ENCODE peak calls at places on chromosomes 11 and 22, in eight cellular contexts. One of them, this sample, is unnamed.

GRCh38 chr22:22237521-22237920 is 7.1 kb upstream of the VPREB1 start:
- DNase-seq in prostate gland: no peak
- DNase-seq in left ventricle myocardium inferior: no peak
- DNase-seq in CD8-positive, alpha-beta memory T cell: no peak
- DNase-seq in psoas muscle: no peak
- DNase-seq in effector memory CD4-positive, alpha-beta T cell: no peak
- DNase-seq in Caco-2: no peak
- DNase-seq in Peyer's patch: no peak
- DNase-seq in this sample: no peak

GRCh38 chr11:114318361-114318760 is 22.2 kb downstream of the NNMT start:
- DNase-seq in prostate gland: no peak
- DNase-seq in left ventricle myocardium inferior: no peak
- DNase-seq in CD8-positive, alpha-beta memory T cell: no peak
- DNase-seq in psoas muscle: no peak
- DNase-seq in effector memory CD4-positive, alpha-beta T cell: no peak
- DNase-seq in Caco-2: no peak
- DNase-seq in Peyer's patch: no peak
- DNase-seq in this sample: no peak

GRCh38 chr22:32558681-32559355 is 84.2 kb downstream of the FBXO7 start:
- DNase-seq in prostate gland: peak; percentile 56
- DNase-seq in left ventricle myocardium inferior: peak; percentile 59
- DNase-seq in CD8-positive, alpha-beta memory T cell: no peak
- DNase-seq in psoas muscle: peak; percentile 91
- DNase-seq in effector memory CD4-positive, alpha-beta T cell: no peak
- DNase-seq in Caco-2: no peak
- DNase-seq in Peyer's patch: peak; percentile 91
- DNase-seq in this sample: peak; percentile 88

GRCh38 chr11:105719073-105719846 is 109.4 kb downstream of the GRIA4 start:
- DNase-seq in prostate gland: no peak
- DNase-seq in left ventricle myocardium inferior: no peak
- DNase-seq in CD8-positive, alpha-beta memory T cell: no peak
- DNase-seq in psoas muscle: no peak
- DNase-seq in effector memory CD4-positive, alpha-beta T cell: no peak
- DNase-seq in Caco-2: no peak
- DNase-seq in Peyer's patch: no peak
- DNase-seq in this sample: peak; percentile 37

GRCh38 chr11:119525855-119526196 is 102.9 kb upstream of the THY1 start:
- DNase-seq in prostate gland: no peak
- DNase-seq in left ventricle myocardium inferior: no peak
- DNase-seq in CD8-positive, alpha-beta memory T cell: no peak
- DNase-seq in psoas muscle: no peak
- DNase-seq in effector memory CD4-positive, alpha-beta T cell: no peak
- DNase-seq in Caco-2: peak; percentile 25
- DNase-seq in Peyer's patch: no peak
- DNase-seq in this sample: no peak

GRCh38 chr11:78424334-78425270 is 7.0 kb upstream of the GAB2 start:
- DNase-seq in prostate gland: no peak
- DNase-seq in left ventricle myocardium inferior: no peak
- DNase-seq in CD8-positive, alpha-beta memory T cell: no peak
- DNase-seq in psoas muscle: no peak
- DNase-seq in effector memory CD4-positive, alpha-beta T cell: no peak
- DNase-seq in Caco-2: no peak
- DNase-seq in Peyer's patch: no peak
- DNase-seq in this sample: no peak

GRCh38 chr11:32991427-32991826 is 24.3 kb upstream of the DEPDC7 start:
- DNase-seq in prostate gland: no peak
- DNase-seq in left ventricle myocardium inferior: no peak
- DNase-seq in CD8-positive, alpha-beta memory T cell: no peak
- DNase-seq in psoas muscle: no peak
- DNase-seq in effector memory CD4-positive, alpha-beta T cell: no peak
- DNase-seq in Caco-2: no peak
- DNase-seq in Peyer's patch: no peak
- DNase-seq in this sample: no peak

GRCh38 chr11:10307411-10308207 is 2.7 kb downstream of the ADM start:
- DNase-seq in prostate gland: peak; percentile 75
- DNase-seq in left ventricle myocardium inferior: peak; percentile 84
- DNase-seq in CD8-positive, alpha-beta memory T cell: peak; percentile 73
- DNase-seq in psoas muscle: peak; percentile 94
- DNase-seq in effector memory CD4-positive, alpha-beta T cell: peak; percentile 74
- DNase-seq in Caco-2: peak; percentile 83
- DNase-seq in Peyer's patch: peak; percentile 93
- DNase-seq in this sample: peak; percentile 93

GRCh38 chr22:47071078-47071811 is 308.8 kb downstream of the TBC1D22A start:
- DNase-seq in prostate gland: no peak
- DNase-seq in left ventricle myocardium inferior: no peak
- DNase-seq in CD8-positive, alpha-beta memory T cell: no peak
- DNase-seq in psoas muscle: no peak
- DNase-seq in effector memory CD4-positive, alpha-beta T cell: no peak
- DNase-seq in Caco-2: no peak
- DNase-seq in Peyer's patch: peak; percentile 27
- DNase-seq in this sample: no peak

GRCh38 chr22:47076758-47077157 is 314.3 kb downstream of the TBC1D22A start:
- DNase-seq in prostate gland: no peak
- DNase-seq in left ventricle myocardium inferior: no peak
- DNase-seq in CD8-positive, alpha-beta memory T cell: no peak
- DNase-seq in psoas muscle: no peak
- DNase-seq in effector memory CD4-positive, alpha-beta T cell: no peak
- DNase-seq in Caco-2: no peak
- DNase-seq in Peyer's patch: no peak
- DNase-seq in this sample: no peak

GRCh38 chr11:77752518-77752917 is 68.0 kb downstream of the RSF1 start:
- DNase-seq in prostate gland: no peak
- DNase-seq in left ventricle myocardium inferior: peak; percentile 43
- DNase-seq in CD8-positive, alpha-beta memory T cell: no peak
- DNase-seq in psoas muscle: no peak
- DNase-seq in effector memory CD4-positive, alpha-beta T cell: no peak
- DNase-seq in Caco-2: peak; percentile 56
- DNase-seq in Peyer's patch: no peak
- DNase-seq in this sample: no peak

GRCh38 chr11:103805688-103806009 is 230.8 kb upstream of the DDI1 start:
- DNase-seq in prostate gland: no peak
- DNase-seq in left ventricle myocardium inferior: no peak
- DNase-seq in CD8-positive, alpha-beta memory T cell: no peak
- DNase-seq in psoas muscle: no peak
- DNase-seq in effector memory CD4-positive, alpha-beta T cell: no peak
- DNase-seq in Caco-2: no peak
- DNase-seq in Peyer's patch: no peak
- DNase-seq in this sample: no peak

GRCh38 chr22:29270475-29271271 is 2.6 kb downstream of the EWSR1 start:
- DNase-seq in prostate gland: no peak
- DNase-seq in left ventricle myocardium inferior: no peak
- DNase-seq in CD8-positive, alpha-beta memory T cell: no peak
- DNase-seq in psoas muscle: no peak
- DNase-seq in effector memory CD4-positive, alpha-beta T cell: no peak
- DNase-seq in Caco-2: no peak
- DNase-seq in Peyer's patch: no peak
- DNase-seq in this sample: peak; percentile 36

GRCh38 chr22:29272624-29273023 is 4.6 kb downstream of the EWSR1 start:
- DNase-seq in prostate gland: no peak
- DNase-seq in left ventricle myocardium inferior: no peak
- DNase-seq in CD8-positive, alpha-beta memory T cell: no peak
- DNase-seq in psoas muscle: no peak
- DNase-seq in effector memory CD4-positive, alpha-beta T cell: no peak
- DNase-seq in Caco-2: no peak
- DNase-seq in Peyer's patch: no peak
- DNase-seq in this sample: no peak

GRCh38 chr22:29277927-29278326 is 9.9 kb downstream of the EWSR1 start:
- DNase-seq in prostate gland: no peak
- DNase-seq in left ventricle myocardium inferior: no peak
- DNase-seq in CD8-positive, alpha-beta memory T cell: no peak
- DNase-seq in psoas muscle: no peak
- DNase-seq in effector memory CD4-positive, alpha-beta T cell: no peak
- DNase-seq in Caco-2: no peak
- DNase-seq in Peyer's patch: no peak
- DNase-seq in this sample: no peak

GRCh38 chr22:29275167-29275566 is 7.1 kb downstream of the EWSR1 start:
- DNase-seq in prostate gland: no peak
- DNase-seq in left ventricle myocardium inferior: no peak
- DNase-seq in CD8-positive, alpha-beta memory T cell: no peak
- DNase-seq in psoas muscle: no peak
- DNase-seq in effector memory CD4-positive, alpha-beta T cell: no peak
- DNase-seq in Caco-2: no peak
- DNase-seq in Peyer's patch: no peak
- DNase-seq in this sample: no peak

DNA sequence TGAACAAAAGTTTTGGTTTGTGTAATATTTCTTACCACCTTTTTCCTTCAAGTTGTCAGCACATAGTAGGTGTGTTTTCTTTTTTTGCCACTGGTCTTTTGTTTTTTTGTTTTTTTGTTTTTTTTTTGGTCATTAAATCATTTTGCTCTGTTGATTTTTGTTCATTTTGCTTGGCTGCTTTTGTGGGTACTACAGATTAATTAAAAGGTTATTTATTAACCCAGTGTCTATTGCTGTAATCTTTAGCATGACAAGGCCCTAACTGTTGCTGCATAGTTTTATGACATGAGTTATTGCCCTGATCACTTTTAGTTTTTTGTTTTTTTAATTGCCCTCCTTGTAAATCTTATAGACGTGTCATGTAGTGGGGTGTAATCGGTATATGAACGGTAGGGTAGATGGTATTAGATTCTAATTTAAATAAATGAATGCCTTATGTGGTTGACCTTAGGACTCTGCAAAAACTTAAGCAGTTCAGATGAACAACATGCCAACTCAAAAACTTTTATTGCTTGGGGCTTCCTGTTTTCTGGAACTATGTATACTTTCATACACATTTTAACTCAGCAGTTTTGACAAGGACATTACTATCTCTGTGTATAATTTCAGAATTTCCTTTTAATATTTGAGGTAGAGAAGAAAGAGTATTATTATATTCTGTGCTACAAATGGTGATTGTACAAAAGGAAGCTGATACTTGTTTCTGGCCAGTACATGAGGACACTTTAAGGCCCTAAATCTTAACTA is 7.9 kb downstream of the EWSR1 start:
- DNase-seq in prostate gland: no peak
- DNase-seq in left ventricle myocardium inferior: no peak
- DNase-seq in CD8-positive, alpha-beta memory T cell: no peak
- DNase-seq in psoas muscle: no peak
- DNase-seq in effector memory CD4-positive, alpha-beta T cell: no peak
- DNase-seq in Caco-2: no peak
- DNase-seq in Peyer's patch: no peak
- DNase-seq in this sample: no peak
- H3K36me3 ChIP-seq in prostate gland: peaks cover 17% of the 10 kb centered on the region
- H3K36me3 ChIP-seq in left ventricle myocardium inferior: peaks cover 88% of the 10 kb centered on the region
- H3K36me3 ChIP-seq in CD8-positive, alpha-beta memory T cell: peaks cover 69% of the 10 kb centered on the region
- H3K36me3 ChIP-seq in psoas muscle: peaks cover 18% of the 10 kb centered on the region
- H3K36me3 ChIP-seq in effector memory CD4-positive, alpha-beta T cell: peaks cover 77% of the 10 kb centered on the region
- H3K36me3 ChIP-seq in Caco-2: peaks cover 10% of the 10 kb centered on the region
- H3K36me3 ChIP-seq in Peyer's patch: peaks cover 84% of the 10 kb centered on the region
- H3K36me3 ChIP-seq in this sample: peaks cover 97% of the 10 kb centered on the region

DNA sequence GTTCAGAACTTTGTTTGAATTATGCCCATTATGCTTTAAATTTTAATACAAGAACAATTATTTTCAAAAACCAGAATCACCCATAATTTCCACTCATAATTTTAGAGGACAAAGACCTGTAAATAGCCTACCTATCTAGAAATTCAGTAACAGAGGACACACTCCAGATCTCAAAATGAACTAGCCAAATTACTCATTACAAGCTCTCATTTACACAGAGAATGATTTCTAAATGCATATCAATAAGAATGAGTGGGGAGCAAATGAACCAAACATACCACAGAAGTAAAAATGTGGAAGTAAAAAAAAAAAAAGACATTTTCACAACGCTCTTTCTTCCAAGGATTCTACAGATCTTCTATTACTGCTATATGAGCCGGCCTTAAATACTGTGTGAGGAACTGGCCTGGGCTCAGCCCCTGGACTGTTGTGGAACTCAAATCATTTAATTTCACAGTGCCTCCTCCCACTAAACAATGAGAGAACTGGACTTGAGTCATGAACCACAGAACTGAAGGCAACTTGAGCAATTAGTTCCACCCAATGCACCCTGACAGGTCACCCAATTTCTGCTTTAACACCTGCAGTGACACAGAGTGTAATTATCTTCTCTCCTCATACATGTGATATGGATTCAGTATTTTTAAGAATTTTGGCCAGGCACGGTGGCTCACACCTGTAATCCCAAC is 8.0 kb downstream of the MRTFA start:
- DNase-seq in prostate gland: no peak
- DNase-seq in left ventricle myocardium inferior: no peak
- DNase-seq in CD8-positive, alpha-beta memory T cell: no peak
- DNase-seq in psoas muscle: no peak
- DNase-seq in effector memory CD4-positive, alpha-beta T cell: no peak
- DNase-seq in Caco-2: no peak
- DNase-seq in Peyer's patch: no peak
- DNase-seq in this sample: no peak
- H3K4me1 ChIP-seq in prostate gland: no peaks in the 10 kb centered on the region
- H3K4me1 ChIP-seq in left ventricle myocardium inferior: peaks cover 89% of the 10 kb centered on the region
- H3K4me1 ChIP-seq in CD8-positive, alpha-beta memory T cell: peaks cover 10% of the 10 kb centered on the region
- H3K4me1 ChIP-seq in psoas muscle: peaks cover 46% of the 10 kb centered on the region
- H3K4me1 ChIP-seq in effector memory CD4-positive, alpha-beta T cell: no peaks in the 10 kb centered on the region
- H3K4me1 ChIP-seq in Caco-2: no peaks in the 10 kb centered on the region
- H3K4me1 ChIP-seq in Peyer's patch: peaks cover 8% of the 10 kb centered on the region
- H3K4me1 ChIP-seq in this sample: peaks cover 17% of the 10 kb centered on the region

GRCh38 chr11:87840786-87841185 is 334.5 kb downstream of the RAB38 start:
- DNase-seq in prostate gland: no peak
- DNase-seq in left ventricle myocardium inferior: no peak
- DNase-seq in CD8-positive, alpha-beta memory T cell: no peak
- DNase-seq in psoas muscle: no peak
- DNase-seq in effector memory CD4-positive, alpha-beta T cell: no peak
- DNase-seq in Caco-2: no peak
- DNase-seq in Peyer's patch: no peak
- DNase-seq in this sample: no peak
- H3K4me3 ChIP-seq in prostate gland: no peak overlapping the region
- H3K4me3 ChIP-seq in left ventricle myocardium inferior: no peak overlapping the region
- H3K4me3 ChIP-seq in CD8-positive, alpha-beta memory T cell: no peak overlapping the region
- H3K4me3 ChIP-seq in psoas muscle: no peak overlapping the region
- H3K4me3 ChIP-seq in effector memory CD4-positive, alpha-beta T cell: no peak overlapping the region
- H3K4me3 ChIP-seq in Caco-2: no peak overlapping the region
- H3K4me3 ChIP-seq in Peyer's patch: no peak overlapping the region
- H3K4me3 ChIP-seq in this sample: no peak overlapping the region

GRCh38 chr11:134244593-134244992 is 8.6 kb downstream of the THYN1 start:
- DNase-seq in prostate gland: no peak
- DNase-seq in left ventricle myocardium inferior: no peak
- DNase-seq in CD8-positive, alpha-beta memory T cell: no peak
- DNase-seq in psoas muscle: no peak
- DNase-seq in effector memory CD4-positive, alpha-beta T cell: no peak
- DNase-seq in Caco-2: peak; percentile 48
- DNase-seq in Peyer's patch: no peak
- DNase-seq in this sample: no peak

GRCh38 chr11:134248910-134249480 is 4.2 kb downstream of the THYN1 start:
- DNase-seq in prostate gland: no peak
- DNase-seq in left ventricle myocardium inferior: no peak
- DNase-seq in CD8-positive, alpha-beta memory T cell: no peak
- DNase-seq in psoas muscle: no peak
- DNase-seq in effector memory CD4-positive, alpha-beta T cell: no peak
- DNase-seq in Caco-2: no peak
- DNase-seq in Peyer's patch: no peak
- DNase-seq in this sample: peak; percentile 31

GRCh38 chr11:134246100-134246499 is 7.1 kb downstream of the THYN1 start:
- DNase-seq in prostate gland: no peak
- DNase-seq in left ventricle myocardium inferior: no peak
- DNase-seq in CD8-positive, alpha-beta memory T cell: no peak
- DNase-seq in psoas muscle: no peak
- DNase-seq in effector memory CD4-positive, alpha-beta T cell: no peak
- DNase-seq in Caco-2: no peak
- DNase-seq in Peyer's patch: no peak
- DNase-seq in this sample: no peak

GRCh38 chr11:134245434-134245833 is 7.7 kb downstream of the THYN1 start:
- DNase-seq in prostate gland: no peak
- DNase-seq in left ventricle myocardium inferior: no peak
- DNase-seq in CD8-positive, alpha-beta memory T cell: no peak
- DNase-seq in psoas muscle: no peak
- DNase-seq in effector memory CD4-positive, alpha-beta T cell: no peak
- DNase-seq in Caco-2: peak; percentile 25
- DNase-seq in Peyer's patch: no peak
- DNase-seq in this sample: no peak

GRCh38 chr11:134246678-134247077 is 6.5 kb downstream of the THYN1 start:
- DNase-seq in prostate gland: peak; percentile 56
- DNase-seq in left ventricle myocardium inferior: no peak
- DNase-seq in CD8-positive, alpha-beta memory T cell: no peak
- DNase-seq in psoas muscle: no peak
- DNase-seq in effector memory CD4-positive, alpha-beta T cell: no peak
- DNase-seq in Caco-2: no peak
- DNase-seq in Peyer's patch: no peak
- DNase-seq in this sample: no peak
- H3K36me3 ChIP-seq in prostate gland: no peaks in the 10 kb centered on the region
- H3K36me3 ChIP-seq in left ventricle myocardium inferior: peaks cover 95% of the 10 kb centered on the region
- H3K36me3 ChIP-seq in CD8-positive, alpha-beta memory T cell: peaks cover 33% of the 10 kb centered on the region
- H3K36me3 ChIP-seq in psoas muscle: peaks cover 11% of the 10 kb centered on the region
- H3K36me3 ChIP-seq in effector memory CD4-positive, alpha-beta T cell: peaks cover 67% of the 10 kb centered on the region
- H3K36me3 ChIP-seq in Caco-2: no peaks in the 10 kb centered on the region
- H3K36me3 ChIP-seq in Peyer's patch: peaks cover 93% of the 10 kb centered on the region
- H3K36me3 ChIP-seq in this sample: peaks cover 13% of the 10 kb centered on the region

This sample was measured in SJSA1.